ENCODE peak calls at places on chromosomes 11 and 22, in four cellular contexts. R, D, K and X are unnamed samples.

GRCh38 chr11:12724301-12725046 is 50.3 kb downstream of the TEAD1 start:
- DNase-seq in R (peak; percentile 95), D (peak; percentile 59), K (peak; percentile 95), X (peak; percentile 88)

GRCh38 chr22:40426671-40427070 is 56.3 kb downstream of the SGSM3 start:
- DNase-seq in R (peak; percentile 63), D (no peak), K (no peak), X (no peak)

GRCh38 chr11:69076129-69076791 is 27.5 kb downstream of the TPCN2 start:
- DNase-seq in R (peak; percentile 22), D (no peak), K (no peak), X (no peak)

GRCh38 chr11:108474664-108475485 is 7.5 kb upstream of the C11orf65 start:
- DNase-seq in R (no peak), D (no peak), K (no peak), X (no peak)

GRCh38 chr22:41512421-41513194 is 31.7 kb downstream of the POLR3H start:
- DNase-seq in R (peak; percentile 66), D (no peak), K (peak; percentile 96), X (no peak)

GRCh38 chr11:44855138-44855849 is 95.4 kb downstream of the TP53I11 start:
- DNase-seq in R (no peak), D (no peak), K (no peak), X (no peak)

GRCh38 chr11:90223248-90223585 is 368 bp upstream of the CHORDC1 start:
- DNase-seq in R (no peak), D (no peak), K (no peak), X (no peak)

GRCh38 chr22:32226236-32227119 is 21.6 kb upstream of the RFPL2 start:
- DNase-seq in R (no peak), D (no peak), K (no peak), X (no peak)

GRCh38 chr11:120746836-120747609 is 235.5 kb downstream of the GRIK4 start:
- DNase-seq in R (peak; percentile 5), D (no peak), K (no peak), X (no peak)

GRCh38 chr11:60925685-60926267 is 1.5 kb downstream of the TMEM132A start:
- DNase-seq in R (peak; percentile 71), D (no peak), K (no peak), X (no peak)

GRCh38 chr11:72013765-72014711 is 15.3 kb downstream of the IL18BP start:
- DNase-seq in R (peak; percentile 57), D (no peak), K (no peak), X (no peak)

DNA sequence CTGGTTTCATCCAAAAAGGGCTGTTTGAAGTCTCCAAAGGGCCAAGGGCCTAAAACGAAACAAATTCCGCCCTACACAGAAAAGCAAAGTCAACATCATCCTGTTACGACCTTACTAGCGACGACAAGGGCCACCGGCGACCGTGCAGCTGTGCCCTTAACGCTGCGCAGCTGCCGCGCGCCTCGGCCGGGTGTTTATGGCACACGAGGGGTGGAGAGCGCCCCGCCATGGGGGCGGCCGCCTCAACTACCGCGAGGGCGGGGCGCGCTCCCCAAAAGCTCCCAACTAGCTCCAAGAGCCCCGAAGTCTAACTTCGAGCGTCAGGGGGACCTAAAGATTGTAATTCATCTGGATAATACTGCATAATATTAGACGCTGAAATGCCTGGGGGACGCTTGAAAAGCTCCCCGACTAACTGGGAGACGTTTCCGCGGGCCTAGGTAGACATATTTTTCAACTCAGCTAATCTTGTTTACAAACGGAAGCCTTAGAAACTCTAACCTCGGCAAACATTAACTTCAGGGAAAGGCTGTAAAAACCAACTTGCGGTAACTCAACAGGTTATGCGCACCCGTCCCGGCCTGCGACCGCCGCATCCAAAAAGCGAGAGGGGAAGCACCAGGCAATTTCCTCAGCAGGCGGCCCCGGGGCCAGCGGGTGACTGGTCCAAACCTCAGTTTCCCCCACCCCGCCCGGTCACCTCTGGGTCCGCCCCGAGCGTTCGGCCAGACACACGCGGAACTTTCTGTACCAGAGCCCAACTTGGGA is 688 bp downstream of the TMEM123 start:
- DNase-seq in R (peak; percentile 41), D (peak; percentile 80), K (peak; percentile 78), X (peak; percentile 90)
- H3K4me3 ChIP-seq in R (peak overlapping the region; percentile 83), D (peak overlapping the region; percentile 94), K (peak overlapping the region; percentile 71), X (peak overlapping the region; percentile 95)

GRCh38 chr11:66686801-66687750 is 9.4 kb upstream of the RBM4B start:
- DNase-seq in R (no peak), D (no peak), K (no peak), X (no peak)
- H3K4me3 ChIP-seq in R (no peak overlapping the region), D (no peak overlapping the region), K (no peak overlapping the region), X (no peak overlapping the region)

GRCh38 chr11:124483422-124483821 is 37.9 kb upstream of the OR8B8 start:
- DNase-seq in R (no peak), D (no peak), K (peak; percentile 66), X (no peak)

GRCh38 chr11:124482362-124483147 is 37.1 kb upstream of the OR8B8 start:
- DNase-seq in R (peak; percentile 9), D (no peak), K (no peak), X (no peak)

DNA sequence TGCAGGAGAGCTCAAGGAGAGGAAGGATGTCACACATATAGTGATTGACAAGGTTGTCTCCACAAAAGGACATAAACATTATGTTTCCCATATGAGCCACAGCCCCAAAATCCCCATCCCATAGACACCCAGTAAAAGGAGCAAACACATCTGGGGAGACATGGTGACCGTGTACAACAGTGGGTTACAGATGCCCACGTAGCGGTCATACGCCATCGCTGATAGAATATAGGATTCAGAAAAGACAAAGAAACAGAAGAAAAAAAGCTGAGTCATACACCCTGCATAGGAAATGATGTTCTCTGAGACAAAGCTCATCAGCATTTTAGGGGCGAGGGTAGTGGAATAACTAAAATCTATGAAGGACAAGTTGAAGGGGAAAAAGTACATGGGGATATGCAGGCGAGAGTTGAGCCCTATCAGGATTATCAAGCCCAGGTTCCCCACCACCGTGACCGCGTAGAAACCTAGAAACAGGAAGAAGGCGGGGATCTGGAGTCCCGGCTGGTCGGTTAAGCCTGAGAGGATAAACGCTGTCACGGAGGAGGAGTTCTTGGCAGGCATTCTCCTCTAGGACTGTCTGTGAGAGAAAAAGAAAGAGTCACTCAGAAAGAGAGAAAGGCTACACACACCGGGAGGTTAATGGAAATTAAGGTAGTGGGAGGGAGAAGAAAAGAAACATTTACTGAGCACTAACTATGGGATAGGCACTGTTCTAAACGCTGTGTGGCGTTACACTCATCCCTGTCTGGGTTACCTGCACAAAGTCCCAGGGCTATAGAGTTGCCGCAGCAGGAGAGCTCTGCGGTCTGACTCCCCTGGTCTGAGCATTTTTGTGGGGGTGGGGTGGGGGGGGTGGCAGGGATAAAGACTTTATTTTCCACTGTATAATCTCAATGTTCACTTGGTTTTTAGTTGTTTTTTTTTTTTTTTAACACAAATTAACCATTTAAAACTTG is 36.1 kb upstream of the OR8B8 start:
- DNase-seq in R (peak; percentile 56), D (no peak), K (peak; percentile 65), X (no peak)
- H3K4me3 ChIP-seq in R (peak overlapping the region; percentile 46), D (peak overlapping the region; percentile 18), K (peak overlapping the region; percentile 5), X (peak overlapping the region; percentile 32)

DNA sequence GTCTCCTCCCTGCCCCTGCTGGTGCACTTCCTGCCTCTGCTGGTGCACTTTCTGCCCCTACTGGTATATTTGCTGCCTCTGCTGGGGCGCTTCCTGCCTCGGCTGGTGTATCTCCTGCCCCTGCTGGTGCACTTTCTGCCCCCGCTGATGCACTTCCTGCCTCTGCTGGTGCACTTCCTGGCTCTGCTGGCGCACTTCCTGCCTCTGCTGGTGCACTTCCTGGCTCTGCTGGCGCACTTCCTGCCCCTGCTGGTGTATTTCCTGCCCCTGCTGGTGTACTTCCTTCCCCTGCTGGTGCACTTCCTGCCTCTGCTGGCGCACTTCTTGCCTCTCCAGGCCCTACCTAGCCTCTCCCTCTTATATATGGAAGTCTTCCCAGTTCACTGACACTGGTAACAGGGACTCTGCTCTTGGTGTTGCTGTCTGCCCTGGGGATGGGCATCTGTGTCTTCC is 10.1 kb downstream of the MTFP1 start:
- DNase-seq in R (no peak), D (peak; percentile 54), K (no peak), X (peak; percentile 87)
- H3K4me3 ChIP-seq in R (no peak overlapping the region), D (no peak overlapping the region), K (no peak overlapping the region), X (no peak overlapping the region)